ENCODE peak calls at places on chromosomes 4 and X, in ten cellular contexts. C is AG09309; V is CD8-positive, alpha-beta memory T cell; Z is NB4; J is hepatocyte; H is mucosa of descending colon; O is right cardiac atrium; W is CD4-positive, alpha-beta memory T cell; D is SJSA1; Q is GM06990. B is an unnamed sample.

GRCh38 chrX:99266255-99266654 is 1143.8 kb downstream of the PCDH19 start:
- DNase-seq in V (no peak), C (no peak), H (no peak), W (no peak), D (no peak), O (no peak), Z (no peak), Q (no peak), J (no peak), B (no peak)

GRCh38 chr4:145839151-145839550 is 99.5 kb downstream of the ZNF827 start:
- DNase-seq in Z (no peak), O (no peak), Q (no peak), C (no peak), D (no peak), J (no peak), W (no peak), V (no peak), H (no peak), B (no peak)

GRCh38 chr4:40196724-40197281 is at the start of gene RHOH:
- DNase-seq in J (no peak), Z (peak), Q (peak), H (peak), V (peak), O (no peak), C (no peak), D (no peak), W (peak), B (peak)

GRCh38 chr4:15366660-15367059 is 61.2 kb upstream of the C1QTNF7 start:
- DNase-seq in D (no peak), V (no peak), Z (peak), H (no peak), Q (no peak), O (no peak), J (no peak), C (no peak), W (no peak), B (no peak)

GRCh38 chr4:158376441-158376840 is 145.2 kb upstream of the RXFP1 start:
- DNase-seq in Q (no peak), Z (no peak), J (no peak), O (no peak), D (no peak), V (no peak), C (peak), H (no peak), W (no peak), B (no peak)

GRCh38 chr4:15003891-15004700 is 1.8 kb downstream of the CPEB2 start:
- DNase-seq in O (peak), Q (peak), D (peak), V (peak), W (peak), Z (peak), H (peak), C (no peak), J (peak), B (no peak)

GRCh38 chr4:91087743-91088142 is 960.5 kb downstream of the CCSER1 start:
- DNase-seq in J (no peak), D (no peak), H (no peak), Z (no peak), O (no peak), V (no peak), C (no peak), W (no peak), Q (no peak), B (no peak)

GRCh38 chr4:22514001-22514400 is 1.9 kb downstream of the ADGRA3 start:
- DNase-seq in C (no peak), Q (no peak), V (no peak), Z (no peak), W (no peak), H (no peak), J (no peak), O (no peak), D (peak), B (no peak)

GRCh38 chr4:140156529-140157171 is 2.7 kb upstream of the MAML3 start:
- DNase-seq in Z (peak), O (no peak), J (no peak), D (no peak), Q (peak), V (no peak), H (no peak), W (no peak), C (no peak), B (peak)
- H3K4me3 ChIP-seq in Z (no peak), O (no peak), J (no peak), D (no peak), Q (no peak), V (no peak), H (no peak), W (no peak), C (no peak), B (no peak)

GRCh38 chr4:167779280-167779679 is 313.1 kb upstream of the ANXA10 start:
- DNase-seq in D (no peak), J (no peak), W (no peak), Z (no peak), O (no peak), V (no peak), H (no peak), Q (no peak), C (no peak), B (no peak)
- H3K4me3 ChIP-seq in D (no peak), J (no peak), W (no peak), Z (no peak), O (no peak), V (no peak), H (no peak), Q (no peak), C (no peak), B (no peak)

DNA sequence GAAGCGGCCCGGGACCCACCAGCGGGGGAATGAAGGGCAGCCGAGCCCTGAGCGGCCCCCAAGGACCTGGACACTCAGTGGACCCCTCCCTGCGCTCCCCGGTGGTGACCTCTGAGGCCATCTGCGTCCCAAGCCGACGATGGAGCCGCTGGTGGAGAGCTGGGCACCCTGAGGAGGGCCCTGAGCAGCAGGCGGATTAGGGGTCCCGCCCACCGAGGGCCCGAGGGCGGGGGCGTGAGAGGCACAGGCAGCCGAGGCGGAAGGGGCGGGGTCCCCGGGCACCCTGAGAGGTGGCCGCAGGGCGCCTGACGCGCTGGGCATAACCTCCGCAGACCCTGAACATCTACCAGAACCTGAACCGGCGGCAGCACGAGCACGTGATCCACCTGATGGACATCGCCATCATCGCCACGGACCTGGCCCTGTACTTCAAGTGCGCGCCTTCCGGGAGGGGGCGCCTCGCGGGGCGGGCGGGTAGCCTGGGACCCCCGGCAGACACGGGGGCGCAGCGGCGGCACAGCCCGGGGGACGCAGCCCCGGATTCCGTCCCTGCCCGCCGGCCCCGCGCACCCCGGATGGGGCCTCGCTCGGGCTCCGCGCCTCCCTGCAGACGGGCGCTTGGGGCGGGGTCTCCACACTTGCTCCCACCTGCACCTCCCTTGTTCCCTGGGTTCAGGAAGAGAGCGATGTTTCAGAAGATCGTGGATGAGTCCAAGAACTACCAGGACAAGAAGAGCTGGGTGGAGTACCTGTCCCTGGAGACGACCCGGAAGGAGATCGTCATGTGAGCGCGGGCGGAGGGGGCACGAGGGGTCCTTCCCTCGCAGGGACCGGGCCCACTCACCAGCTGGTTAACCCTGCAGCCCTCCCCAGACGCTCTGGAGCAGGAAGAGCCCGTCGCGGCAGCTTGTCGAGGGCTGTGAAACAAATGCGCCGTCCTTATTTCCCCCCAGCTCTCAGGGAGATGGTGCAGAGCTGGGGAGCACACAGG is 10.3 kb downstream of the ATP5ME start:
- DNase-seq in Z (peak), Q (peak), O (peak), H (peak), J (peak), C (no peak), V (peak), W (peak), D (no peak), B (no peak)
- H3K4me3 ChIP-seq in Z (no peak), Q (peak), O (peak), H (peak), J (peak), C (no peak), V (peak), W (peak), D (no peak), B (peak)

DNA sequence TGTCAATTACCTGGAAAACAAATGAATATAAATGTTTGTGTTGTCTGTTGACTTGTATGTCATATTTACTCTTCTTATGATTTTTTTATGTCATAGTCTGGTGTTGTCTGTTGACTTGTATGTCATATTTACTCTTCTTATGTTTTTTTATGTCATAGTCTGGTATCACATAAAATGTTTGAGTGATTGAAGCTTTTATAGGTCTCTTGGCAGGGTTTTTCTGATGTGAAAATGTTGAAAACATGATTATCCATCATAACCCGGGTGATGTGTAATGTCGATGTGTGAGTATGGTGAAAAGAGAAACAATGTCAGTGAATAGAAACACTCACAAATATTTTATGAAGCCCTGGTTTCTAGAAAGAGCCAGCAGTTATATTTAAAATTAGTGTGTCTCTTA is 335.7 kb downstream of the BMPR1B start:
- DNase-seq in Z (no peak), H (no peak), Q (no peak), D (no peak), J (no peak), W (no peak), V (no peak), C (no peak), O (no peak), B (no peak)
- H3K4me3 ChIP-seq in Z (no peak), H (no peak), Q (no peak), D (no peak), J (no peak), W (no peak), V (no peak), C (no peak), O (no peak), B (no peak)

GRCh38 chr4:61408163-61408562 is 208.0 kb downstream of the ADGRL3 start:
- DNase-seq in D (no peak), J (no peak), W (no peak), Z (no peak), O (no peak), H (no peak), C (no peak), Q (no peak), V (no peak), B (no peak)

GRCh38 chr4:61406677-61407076 is 206.6 kb downstream of the ADGRL3 start:
- DNase-seq in Q (no peak), C (no peak), Z (no peak), H (no peak), V (no peak), W (no peak), O (no peak), D (no peak), J (no peak), B (no peak)

GRCh38 chr4:61408861-61409260 is 208.7 kb downstream of the ADGRL3 start:
- DNase-seq in O (no peak), Z (no peak), C (no peak), V (no peak), W (no peak), H (no peak), D (no peak), Q (no peak), J (no peak), B (no peak)

GRCh38 chr4:61401771-61402170 is 201.6 kb downstream of the ADGRL3 start:
- DNase-seq in W (no peak), H (no peak), D (no peak), O (no peak), V (no peak), Z (no peak), C (no peak), J (no peak), Q (no peak), B (no peak)

GRCh38 chr4:61405307-61405706 is 205.2 kb downstream of the ADGRL3 start:
- DNase-seq in W (no peak), Z (no peak), C (no peak), H (no peak), Q (no peak), D (no peak), O (no peak), J (no peak), V (no peak), B (no peak)
- H3K4me3 ChIP-seq in W (no peak), Z (no peak), C (no peak), H (no peak), Q (no peak), D (no peak), O (no peak), J (no peak), V (no peak), B (no peak)

GRCh38 chr4:147760176-147760575 is 28.3 kb downstream of the ARHGAP10 start:
- DNase-seq in C (no peak), Q (no peak), H (no peak), V (no peak), Z (no peak), W (no peak), O (no peak), J (no peak), D (no peak), B (no peak)

GRCh38 chr4:147753047-147753446 is 21.2 kb downstream of the ARHGAP10 start:
- DNase-seq in D (no peak), Z (no peak), H (no peak), W (no peak), J (no peak), V (no peak), O (no peak), C (no peak), Q (no peak), B (no peak)

GRCh38 chr4:147756417-147756816 is 24.5 kb downstream of the ARHGAP10 start:
- DNase-seq in O (no peak), Z (no peak), C (no peak), J (no peak), H (no peak), D (no peak), Q (no peak), V (no peak), W (no peak), B (no peak)

GRCh38 chr4:147754037-147754445 is 22.2 kb downstream of the ARHGAP10 start:
- DNase-seq in W (no peak), H (no peak), Z (no peak), Q (no peak), V (no peak), J (no peak), D (peak), C (no peak), O (no peak), B (no peak)

DNA sequence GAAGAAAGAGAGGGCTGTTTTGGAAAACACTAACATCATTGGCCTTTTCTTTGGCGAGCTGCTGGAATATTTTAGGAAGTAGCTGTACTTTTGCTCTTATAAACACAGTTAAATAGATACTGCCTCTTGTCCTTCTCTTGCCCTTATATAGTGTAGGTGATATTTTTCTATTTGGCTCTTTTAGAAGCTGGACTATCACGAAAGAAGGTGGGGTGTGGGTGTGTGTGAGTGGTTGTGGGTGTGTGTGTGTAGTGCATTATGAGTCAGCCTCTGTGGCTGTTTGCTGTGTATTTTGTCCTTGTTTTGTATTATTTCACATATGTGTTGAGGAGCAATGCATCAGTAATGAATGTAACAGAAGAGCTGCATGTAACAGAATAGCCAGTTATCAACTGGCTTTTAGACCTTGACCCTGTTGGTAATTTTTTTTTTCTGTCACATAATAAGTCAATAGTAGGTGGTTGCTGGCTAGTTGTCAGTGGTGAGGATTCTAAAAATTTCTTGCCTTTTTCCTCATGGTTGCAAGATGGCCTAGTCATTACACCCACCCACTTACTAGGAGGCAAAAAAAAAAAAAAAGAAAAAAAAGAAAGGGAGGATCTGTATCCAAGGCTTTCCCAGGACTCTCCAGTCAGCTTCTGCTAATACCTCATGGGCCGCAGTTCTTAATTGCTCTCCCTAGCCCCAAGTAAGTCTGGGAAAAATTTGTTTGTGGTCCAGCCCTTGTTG is 23.8 kb downstream of the ARHGAP10 start:
- DNase-seq in D (peak), C (no peak), W (no peak), H (no peak), O (no peak), Z (no peak), V (no peak), Q (no peak), J (no peak), B (no peak)
- H3K4me3 ChIP-seq in D (no peak), C (no peak), W (no peak), H (no peak), O (no peak), Z (no peak), V (no peak), Q (no peak), J (no peak), B (no peak)

GRCh38 chr4:150578745-150579470 is 3.0 kb upstream of the MAB21L2 start:
- DNase-seq in H (no peak), V (no peak), C (no peak), O (no peak), Z (no peak), D (no peak), Q (no peak), J (peak), W (no peak), B (no peak)

GRCh38 chr4:150581206-150581605 is 745 bp upstream of the MAB21L2 start:
- DNase-seq in W (no peak), H (no peak), Q (no peak), C (no peak), J (no peak), V (no peak), Z (no peak), O (no peak), D (no peak), B (no peak)

GRCh38 chr4:150581611-150582010 is 340 bp upstream of the MAB21L2 start:
- DNase-seq in Q (no peak), Z (no peak), C (no peak), W (no peak), O (peak), D (peak), J (peak), V (no peak), H (peak), B (no peak)

GRCh38 chr4:150580244-150580643 is 1.7 kb upstream of the MAB21L2 start:
- DNase-seq in J (no peak), Z (no peak), C (no peak), W (no peak), Q (no peak), D (no peak), V (no peak), O (no peak), H (no peak), B (no peak)

GRCh38 chr4:150579591-150580234 is 2.2 kb upstream of the MAB21L2 start:
- DNase-seq in J (peak), V (no peak), W (no peak), Q (peak), O (peak), H (no peak), D (no peak), C (no peak), Z (no peak), B (no peak)
- H3K4me3 ChIP-seq in J (peak), V (no peak), W (no peak), Q (no peak), O (peak), H (no peak), D (peak), C (peak), Z (no peak), B (no peak)

B was measured in GM12864.